ENCODE peak calls at places on chromosomes 4 and X, in eight cellular contexts. One of them, this sample, is unnamed.

GRCh38 chrX:121886557-121886956 is 839.1 kb downstream of the GLUD2 start:
- DNase-seq in stimulated activated CD4-positive, alpha-beta T cell treated with anti-CD3 and anti-CD28 coated beads, TNF-alpha, amount 100 ng/mL, for 1 hour: no peak
- DNase-seq in mammary epithelial cell: no peak
- DNase-seq in fibroblast of the conjunctiva: no peak
- DNase-seq in activated CD4-positive, alpha-beta T cell treated with anti-CD3 and anti-CD28 coated beads, Interleukin-2, amount 50 U/mL, for 24 hours: no peak
- DNase-seq in right lobe of liver: no peak
- DNase-seq in T-helper 1 cell: no peak
- DNase-seq in HFFc6: no peak
- DNase-seq in this sample: no peak

GRCh38 chrX:54891573-54891972 is 29.1 kb upstream of the TRO start:
- DNase-seq in stimulated activated CD4-positive, alpha-beta T cell treated with anti-CD3 and anti-CD28 coated beads, TNF-alpha, amount 100 ng/mL, for 1 hour: no peak
- DNase-seq in mammary epithelial cell: peak; percentile 37
- DNase-seq in fibroblast of the conjunctiva: peak; percentile 4
- DNase-seq in activated CD4-positive, alpha-beta T cell treated with anti-CD3 and anti-CD28 coated beads, Interleukin-2, amount 50 U/mL, for 24 hours: peak; percentile 3
- DNase-seq in right lobe of liver: no peak
- DNase-seq in T-helper 1 cell: peak; percentile 19
- DNase-seq in HFFc6: peak; percentile 18
- DNase-seq in this sample: no peak

GRCh38 chr4:188578657-188579056 is 439.4 kb downstream of the TRIML1 start:
- DNase-seq in stimulated activated CD4-positive, alpha-beta T cell treated with anti-CD3 and anti-CD28 coated beads, TNF-alpha, amount 100 ng/mL, for 1 hour: no peak
- DNase-seq in mammary epithelial cell: no peak
- DNase-seq in fibroblast of the conjunctiva: no peak
- DNase-seq in activated CD4-positive, alpha-beta T cell treated with anti-CD3 and anti-CD28 coated beads, Interleukin-2, amount 50 U/mL, for 24 hours: no peak
- DNase-seq in right lobe of liver: no peak
- DNase-seq in T-helper 1 cell: no peak
- DNase-seq in HFFc6: no peak
- DNase-seq in this sample: no peak

GRCh38 chr4:118344801-118345200 is 8.0 kb downstream of the PRSS12 start:
- DNase-seq in stimulated activated CD4-positive, alpha-beta T cell treated with anti-CD3 and anti-CD28 coated beads, TNF-alpha, amount 100 ng/mL, for 1 hour: no peak
- DNase-seq in mammary epithelial cell: peak; percentile 72
- DNase-seq in fibroblast of the conjunctiva: no peak
- DNase-seq in activated CD4-positive, alpha-beta T cell treated with anti-CD3 and anti-CD28 coated beads, Interleukin-2, amount 50 U/mL, for 24 hours: no peak
- DNase-seq in right lobe of liver: no peak
- DNase-seq in T-helper 1 cell: no peak
- DNase-seq in HFFc6: no peak
- DNase-seq in this sample: no peak

GRCh38 chrX:123962006-123962485 is 540 bp downstream of the STAG2 start:
- DNase-seq in stimulated activated CD4-positive, alpha-beta T cell treated with anti-CD3 and anti-CD28 coated beads, TNF-alpha, amount 100 ng/mL, for 1 hour: peak; percentile 1
- DNase-seq in mammary epithelial cell: no peak
- DNase-seq in fibroblast of the conjunctiva: no peak
- DNase-seq in activated CD4-positive, alpha-beta T cell treated with anti-CD3 and anti-CD28 coated beads, Interleukin-2, amount 50 U/mL, for 24 hours: no peak
- DNase-seq in right lobe of liver: no peak
- DNase-seq in T-helper 1 cell: no peak
- DNase-seq in HFFc6: no peak
- DNase-seq in this sample: no peak

GRCh38 chrX:135892781-135893180 is 463 bp downstream of the CT45A10 start:
- DNase-seq in stimulated activated CD4-positive, alpha-beta T cell treated with anti-CD3 and anti-CD28 coated beads, TNF-alpha, amount 100 ng/mL, for 1 hour: no peak
- DNase-seq in mammary epithelial cell: no peak
- DNase-seq in fibroblast of the conjunctiva: no peak
- DNase-seq in activated CD4-positive, alpha-beta T cell treated with anti-CD3 and anti-CD28 coated beads, Interleukin-2, amount 50 U/mL, for 24 hours: no peak
- DNase-seq in right lobe of liver: no peak
- DNase-seq in T-helper 1 cell: no peak
- DNase-seq in HFFc6: no peak
- DNase-seq in this sample: no peak

GRCh38 chrX:136687457-136687856 is 39.5 kb downstream of the CD40LG start:
- DNase-seq in stimulated activated CD4-positive, alpha-beta T cell treated with anti-CD3 and anti-CD28 coated beads, TNF-alpha, amount 100 ng/mL, for 1 hour: no peak
- DNase-seq in mammary epithelial cell: no peak
- DNase-seq in fibroblast of the conjunctiva: no peak
- DNase-seq in activated CD4-positive, alpha-beta T cell treated with anti-CD3 and anti-CD28 coated beads, Interleukin-2, amount 50 U/mL, for 24 hours: peak; percentile 60
- DNase-seq in right lobe of liver: no peak
- DNase-seq in T-helper 1 cell: no peak
- DNase-seq in HFFc6: no peak
- DNase-seq in this sample: no peak

GRCh38 chr4:56245547-56246229 is 141.6 kb downstream of the AASDH start:
- DNase-seq in stimulated activated CD4-positive, alpha-beta T cell treated with anti-CD3 and anti-CD28 coated beads, TNF-alpha, amount 100 ng/mL, for 1 hour: no peak
- DNase-seq in mammary epithelial cell: no peak
- DNase-seq in fibroblast of the conjunctiva: no peak
- DNase-seq in activated CD4-positive, alpha-beta T cell treated with anti-CD3 and anti-CD28 coated beads, Interleukin-2, amount 50 U/mL, for 24 hours: no peak
- DNase-seq in right lobe of liver: no peak
- DNase-seq in T-helper 1 cell: no peak
- DNase-seq in HFFc6: no peak
- DNase-seq in this sample: no peak

GRCh38 chr4:112147697-112148096 is 2.4 kb downstream of the FAM241A start:
- DNase-seq in stimulated activated CD4-positive, alpha-beta T cell treated with anti-CD3 and anti-CD28 coated beads, TNF-alpha, amount 100 ng/mL, for 1 hour: no peak
- DNase-seq in mammary epithelial cell: no peak
- DNase-seq in fibroblast of the conjunctiva: no peak
- DNase-seq in activated CD4-positive, alpha-beta T cell treated with anti-CD3 and anti-CD28 coated beads, Interleukin-2, amount 50 U/mL, for 24 hours: no peak
- DNase-seq in right lobe of liver: no peak
- DNase-seq in T-helper 1 cell: no peak
- DNase-seq in HFFc6: no peak
- DNase-seq in this sample: no peak

GRCh38 chr4:146235654-146236570 is 21.6 kb downstream of the REELD1 start:
- DNase-seq in stimulated activated CD4-positive, alpha-beta T cell treated with anti-CD3 and anti-CD28 coated beads, TNF-alpha, amount 100 ng/mL, for 1 hour: no peak
- DNase-seq in mammary epithelial cell: no peak
- DNase-seq in fibroblast of the conjunctiva: no peak
- DNase-seq in activated CD4-positive, alpha-beta T cell treated with anti-CD3 and anti-CD28 coated beads, Interleukin-2, amount 50 U/mL, for 24 hours: no peak
- DNase-seq in right lobe of liver: no peak
- DNase-seq in T-helper 1 cell: no peak
- DNase-seq in HFFc6: no peak
- DNase-seq in this sample: no peak

GRCh38 chrX:13110427-13111324 is 66.3 kb upstream of the FAM9C start:
- DNase-seq in stimulated activated CD4-positive, alpha-beta T cell treated with anti-CD3 and anti-CD28 coated beads, TNF-alpha, amount 100 ng/mL, for 1 hour: no peak
- DNase-seq in mammary epithelial cell: peak; percentile 97
- DNase-seq in fibroblast of the conjunctiva: peak; percentile 90
- DNase-seq in activated CD4-positive, alpha-beta T cell treated with anti-CD3 and anti-CD28 coated beads, Interleukin-2, amount 50 U/mL, for 24 hours: no peak
- DNase-seq in right lobe of liver: no peak
- DNase-seq in T-helper 1 cell: no peak
- DNase-seq in HFFc6: peak; percentile 85
- DNase-seq in this sample: no peak

GRCh38 chr4:74516321-74516720 is 71.4 kb downstream of the AREG start:
- DNase-seq in stimulated activated CD4-positive, alpha-beta T cell treated with anti-CD3 and anti-CD28 coated beads, TNF-alpha, amount 100 ng/mL, for 1 hour: no peak
- DNase-seq in mammary epithelial cell: peak; percentile 53
- DNase-seq in fibroblast of the conjunctiva: no peak
- DNase-seq in activated CD4-positive, alpha-beta T cell treated with anti-CD3 and anti-CD28 coated beads, Interleukin-2, amount 50 U/mL, for 24 hours: no peak
- DNase-seq in right lobe of liver: no peak
- DNase-seq in T-helper 1 cell: no peak
- DNase-seq in HFFc6: peak; percentile 44
- DNase-seq in this sample: no peak

GRCh38 chr4:117986331-117986730 is 48.0 kb upstream of the NDST3 start:
- DNase-seq in stimulated activated CD4-positive, alpha-beta T cell treated with anti-CD3 and anti-CD28 coated beads, TNF-alpha, amount 100 ng/mL, for 1 hour: no peak
- DNase-seq in mammary epithelial cell: no peak
- DNase-seq in fibroblast of the conjunctiva: no peak
- DNase-seq in activated CD4-positive, alpha-beta T cell treated with anti-CD3 and anti-CD28 coated beads, Interleukin-2, amount 50 U/mL, for 24 hours: no peak
- DNase-seq in right lobe of liver: no peak
- DNase-seq in T-helper 1 cell: no peak
- DNase-seq in HFFc6: no peak
- DNase-seq in this sample: no peak

GRCh38 chr4:38290360-38290759 is 330.2 kb downstream of the PTTG2 start:
- DNase-seq in stimulated activated CD4-positive, alpha-beta T cell treated with anti-CD3 and anti-CD28 coated beads, TNF-alpha, amount 100 ng/mL, for 1 hour: no peak
- DNase-seq in mammary epithelial cell: peak; percentile 33
- DNase-seq in fibroblast of the conjunctiva: no peak
- DNase-seq in activated CD4-positive, alpha-beta T cell treated with anti-CD3 and anti-CD28 coated beads, Interleukin-2, amount 50 U/mL, for 24 hours: no peak
- DNase-seq in right lobe of liver: no peak
- DNase-seq in T-helper 1 cell: no peak
- DNase-seq in HFFc6: no peak
- DNase-seq in this sample: no peak

GRCh38 chr4:56084849-56085248 is 136.1 kb downstream of the CEP135 start:
- DNase-seq in stimulated activated CD4-positive, alpha-beta T cell treated with anti-CD3 and anti-CD28 coated beads, TNF-alpha, amount 100 ng/mL, for 1 hour: no peak
- DNase-seq in mammary epithelial cell: no peak
- DNase-seq in fibroblast of the conjunctiva: no peak
- DNase-seq in activated CD4-positive, alpha-beta T cell treated with anti-CD3 and anti-CD28 coated beads, Interleukin-2, amount 50 U/mL, for 24 hours: no peak
- DNase-seq in right lobe of liver: no peak
- DNase-seq in T-helper 1 cell: no peak
- DNase-seq in HFFc6: no peak
- DNase-seq in this sample: no peak

GRCh38 chr4:6549445-6549844 is 25.5 kb upstream of the MAN2B2 start:
- DNase-seq in stimulated activated CD4-positive, alpha-beta T cell treated with anti-CD3 and anti-CD28 coated beads, TNF-alpha, amount 100 ng/mL, for 1 hour: no peak
- DNase-seq in mammary epithelial cell: no peak
- DNase-seq in fibroblast of the conjunctiva: no peak
- DNase-seq in activated CD4-positive, alpha-beta T cell treated with anti-CD3 and anti-CD28 coated beads, Interleukin-2, amount 50 U/mL, for 24 hours: no peak
- DNase-seq in right lobe of liver: no peak
- DNase-seq in T-helper 1 cell: no peak
- DNase-seq in HFFc6: no peak
- DNase-seq in this sample: no peak

GRCh38 chrX:130170752-130171445 is 863 bp upstream of the RAB33A start:
- DNase-seq in stimulated activated CD4-positive, alpha-beta T cell treated with anti-CD3 and anti-CD28 coated beads, TNF-alpha, amount 100 ng/mL, for 1 hour: peak; percentile 39
- DNase-seq in mammary epithelial cell: no peak
- DNase-seq in fibroblast of the conjunctiva: no peak
- DNase-seq in activated CD4-positive, alpha-beta T cell treated with anti-CD3 and anti-CD28 coated beads, Interleukin-2, amount 50 U/mL, for 24 hours: peak; percentile 36
- DNase-seq in right lobe of liver: peak; percentile 25
- DNase-seq in T-helper 1 cell: peak; percentile 54
- DNase-seq in HFFc6: no peak
- DNase-seq in this sample: no peak

GRCh38 chr4:52407545-52407944 is 251.6 kb downstream of the USP46 start:
- DNase-seq in stimulated activated CD4-positive, alpha-beta T cell treated with anti-CD3 and anti-CD28 coated beads, TNF-alpha, amount 100 ng/mL, for 1 hour: no peak
- DNase-seq in mammary epithelial cell: peak; percentile 42
- DNase-seq in fibroblast of the conjunctiva: no peak
- DNase-seq in activated CD4-positive, alpha-beta T cell treated with anti-CD3 and anti-CD28 coated beads, Interleukin-2, amount 50 U/mL, for 24 hours: no peak
- DNase-seq in right lobe of liver: no peak
- DNase-seq in T-helper 1 cell: no peak
- DNase-seq in HFFc6: no peak
- DNase-seq in this sample: no peak

GRCh38 chr4:93827272-93827947 is 1.1 kb upstream of the ATOH1 start:
- DNase-seq in stimulated activated CD4-positive, alpha-beta T cell treated with anti-CD3 and anti-CD28 coated beads, TNF-alpha, amount 100 ng/mL, for 1 hour: no peak
- DNase-seq in mammary epithelial cell: no peak
- DNase-seq in fibroblast of the conjunctiva: no peak
- DNase-seq in activated CD4-positive, alpha-beta T cell treated with anti-CD3 and anti-CD28 coated beads, Interleukin-2, amount 50 U/mL, for 24 hours: no peak
- DNase-seq in right lobe of liver: no peak
- DNase-seq in T-helper 1 cell: no peak
- DNase-seq in HFFc6: no peak
- DNase-seq in this sample: no peak

GRCh38 chr4:90137545-90137944 is 10.4 kb downstream of the CCSER1 start:
- DNase-seq in stimulated activated CD4-positive, alpha-beta T cell treated with anti-CD3 and anti-CD28 coated beads, TNF-alpha, amount 100 ng/mL, for 1 hour: no peak
- DNase-seq in mammary epithelial cell: no peak
- DNase-seq in fibroblast of the conjunctiva: no peak
- DNase-seq in activated CD4-positive, alpha-beta T cell treated with anti-CD3 and anti-CD28 coated beads, Interleukin-2, amount 50 U/mL, for 24 hours: no peak
- DNase-seq in right lobe of liver: no peak
- DNase-seq in T-helper 1 cell: no peak
- DNase-seq in HFFc6: no peak
- DNase-seq in this sample: no peak

GRCh38 chrX:103215768-103216085 is 819 bp downstream of the BEX4 start:
- DNase-seq in stimulated activated CD4-positive, alpha-beta T cell treated with anti-CD3 and anti-CD28 coated beads, TNF-alpha, amount 100 ng/mL, for 1 hour: no peak
- DNase-seq in mammary epithelial cell: no peak
- DNase-seq in fibroblast of the conjunctiva: no peak
- DNase-seq in activated CD4-positive, alpha-beta T cell treated with anti-CD3 and anti-CD28 coated beads, Interleukin-2, amount 50 U/mL, for 24 hours: no peak
- DNase-seq in right lobe of liver: no peak
- DNase-seq in T-helper 1 cell: no peak
- DNase-seq in HFFc6: no peak
- DNase-seq in this sample: no peak

GRCh38 chr4:91827914-91828313 is 475.9 kb upstream of the GRID2 start:
- DNase-seq in stimulated activated CD4-positive, alpha-beta T cell treated with anti-CD3 and anti-CD28 coated beads, TNF-alpha, amount 100 ng/mL, for 1 hour: no peak
- DNase-seq in mammary epithelial cell: no peak
- DNase-seq in fibroblast of the conjunctiva: no peak
- DNase-seq in activated CD4-positive, alpha-beta T cell treated with anti-CD3 and anti-CD28 coated beads, Interleukin-2, amount 50 U/mL, for 24 hours: no peak
- DNase-seq in right lobe of liver: no peak
- DNase-seq in T-helper 1 cell: no peak
- DNase-seq in HFFc6: no peak
- DNase-seq in this sample: no peak

GRCh38 chr4:100289530-100289888 is 99.2 kb upstream of the DDIT4L start:
- DNase-seq in stimulated activated CD4-positive, alpha-beta T cell treated with anti-CD3 and anti-CD28 coated beads, TNF-alpha, amount 100 ng/mL, for 1 hour: no peak
- DNase-seq in mammary epithelial cell: peak; percentile 12
- DNase-seq in fibroblast of the conjunctiva: no peak
- DNase-seq in activated CD4-positive, alpha-beta T cell treated with anti-CD3 and anti-CD28 coated beads, Interleukin-2, amount 50 U/mL, for 24 hours: no peak
- DNase-seq in right lobe of liver: no peak
- DNase-seq in T-helper 1 cell: no peak
- DNase-seq in HFFc6: peak; percentile 21
- DNase-seq in this sample: no peak

GRCh38 chrX:83819304-83819703 is 41.6 kb upstream of the CYLC1 start:
- DNase-seq in stimulated activated CD4-positive, alpha-beta T cell treated with anti-CD3 and anti-CD28 coated beads, TNF-alpha, amount 100 ng/mL, for 1 hour: no peak
- DNase-seq in mammary epithelial cell: no peak
- DNase-seq in fibroblast of the conjunctiva: no peak
- DNase-seq in activated CD4-positive, alpha-beta T cell treated with anti-CD3 and anti-CD28 coated beads, Interleukin-2, amount 50 U/mL, for 24 hours: no peak
- DNase-seq in right lobe of liver: no peak
- DNase-seq in T-helper 1 cell: no peak
- DNase-seq in HFFc6: no peak
- DNase-seq in this sample: no peak

GRCh38 chr4:43275779-43276178 is 383.3 kb downstream of the GRXCR1 start:
- DNase-seq in stimulated activated CD4-positive, alpha-beta T cell treated with anti-CD3 and anti-CD28 coated beads, TNF-alpha, amount 100 ng/mL, for 1 hour: no peak
- DNase-seq in mammary epithelial cell: no peak
- DNase-seq in fibroblast of the conjunctiva: no peak
- DNase-seq in activated CD4-positive, alpha-beta T cell treated with anti-CD3 and anti-CD28 coated beads, Interleukin-2, amount 50 U/mL, for 24 hours: no peak
- DNase-seq in right lobe of liver: no peak
- DNase-seq in T-helper 1 cell: no peak
- DNase-seq in HFFc6: no peak
- DNase-seq in this sample: no peak

GRCh38 chr4:3719191-3719590 is 47.0 kb upstream of the ADRA2C start:
- DNase-seq in stimulated activated CD4-positive, alpha-beta T cell treated with anti-CD3 and anti-CD28 coated beads, TNF-alpha, amount 100 ng/mL, for 1 hour: no peak
- DNase-seq in mammary epithelial cell: no peak
- DNase-seq in fibroblast of the conjunctiva: no peak
- DNase-seq in activated CD4-positive, alpha-beta T cell treated with anti-CD3 and anti-CD28 coated beads, Interleukin-2, amount 50 U/mL, for 24 hours: no peak
- DNase-seq in right lobe of liver: no peak
- DNase-seq in T-helper 1 cell: no peak
- DNase-seq in HFFc6: no peak
- DNase-seq in this sample: no peak

GRCh38 chrX:374566-374965 is 12.1 kb downstream of the PPP2R3B start:
- DNase-seq in stimulated activated CD4-positive, alpha-beta T cell treated with anti-CD3 and anti-CD28 coated beads, TNF-alpha, amount 100 ng/mL, for 1 hour: no peak
- DNase-seq in mammary epithelial cell: no peak
- DNase-seq in fibroblast of the conjunctiva: no peak
- DNase-seq in activated CD4-positive, alpha-beta T cell treated with anti-CD3 and anti-CD28 coated beads, Interleukin-2, amount 50 U/mL, for 24 hours: no peak
- DNase-seq in right lobe of liver: no peak
- DNase-seq in T-helper 1 cell: no peak
- DNase-seq in HFFc6: no peak
- DNase-seq in this sample: no peak

GRCh38 chr4:187414716-187415115 is 580.9 kb upstream of the ZFP42 start:
- DNase-seq in stimulated activated CD4-positive, alpha-beta T cell treated with anti-CD3 and anti-CD28 coated beads, TNF-alpha, amount 100 ng/mL, for 1 hour: no peak
- DNase-seq in mammary epithelial cell: no peak
- DNase-seq in fibroblast of the conjunctiva: no peak
- DNase-seq in activated CD4-positive, alpha-beta T cell treated with anti-CD3 and anti-CD28 coated beads, Interleukin-2, amount 50 U/mL, for 24 hours: no peak
- DNase-seq in right lobe of liver: no peak
- DNase-seq in T-helper 1 cell: no peak
- DNase-seq in HFFc6: no peak
- DNase-seq in this sample: no peak

GRCh38 chr4:3412257-3413020 is 29.3 kb upstream of the HGFAC start:
- DNase-seq in stimulated activated CD4-positive, alpha-beta T cell treated with anti-CD3 and anti-CD28 coated beads, TNF-alpha, amount 100 ng/mL, for 1 hour: no peak
- DNase-seq in mammary epithelial cell: no peak
- DNase-seq in fibroblast of the conjunctiva: no peak
- DNase-seq in activated CD4-positive, alpha-beta T cell treated with anti-CD3 and anti-CD28 coated beads, Interleukin-2, amount 50 U/mL, for 24 hours: no peak
- DNase-seq in right lobe of liver: peak; percentile 12
- DNase-seq in T-helper 1 cell: no peak
- DNase-seq in HFFc6: no peak
- DNase-seq in this sample: no peak

GRCh38 chr4:10108818-10109783 is 7.5 kb downstream of the WDR1 start:
- DNase-seq in stimulated activated CD4-positive, alpha-beta T cell treated with anti-CD3 and anti-CD28 coated beads, TNF-alpha, amount 100 ng/mL, for 1 hour: no peak
- DNase-seq in mammary epithelial cell: peak; percentile 96
- DNase-seq in fibroblast of the conjunctiva: no peak
- DNase-seq in activated CD4-positive, alpha-beta T cell treated with anti-CD3 and anti-CD28 coated beads, Interleukin-2, amount 50 U/mL, for 24 hours: no peak
- DNase-seq in right lobe of liver: no peak
- DNase-seq in T-helper 1 cell: no peak
- DNase-seq in HFFc6: peak; percentile 49
- DNase-seq in this sample: no peak

GRCh38 chr4:153649572-153649991 is 34.5 kb upstream of the TLR2 start:
- DNase-seq in stimulated activated CD4-positive, alpha-beta T cell treated with anti-CD3 and anti-CD28 coated beads, TNF-alpha, amount 100 ng/mL, for 1 hour: no peak
- DNase-seq in mammary epithelial cell: peak; percentile 61
- DNase-seq in fibroblast of the conjunctiva: no peak
- DNase-seq in activated CD4-positive, alpha-beta T cell treated with anti-CD3 and anti-CD28 coated beads, Interleukin-2, amount 50 U/mL, for 24 hours: no peak
- DNase-seq in right lobe of liver: no peak
- DNase-seq in T-helper 1 cell: no peak
- DNase-seq in HFFc6: no peak
- DNase-seq in this sample: no peak

GRCh38 chr4:8705161-8706145 is 112.9 kb downstream of the CPZ start:
- DNase-seq in stimulated activated CD4-positive, alpha-beta T cell treated with anti-CD3 and anti-CD28 coated beads, TNF-alpha, amount 100 ng/mL, for 1 hour: no peak
- DNase-seq in mammary epithelial cell: no peak
- DNase-seq in fibroblast of the conjunctiva: no peak
- DNase-seq in activated CD4-positive, alpha-beta T cell treated with anti-CD3 and anti-CD28 coated beads, Interleukin-2, amount 50 U/mL, for 24 hours: no peak
- DNase-seq in right lobe of liver: peak; percentile 10
- DNase-seq in T-helper 1 cell: no peak
- DNase-seq in HFFc6: no peak
- DNase-seq in this sample: no peak

GRCh38 chr4:183848762-183849161 is 56.3 kb upstream of the STOX2 start:
- DNase-seq in stimulated activated CD4-positive, alpha-beta T cell treated with anti-CD3 and anti-CD28 coated beads, TNF-alpha, amount 100 ng/mL, for 1 hour: no peak
- DNase-seq in mammary epithelial cell: no peak
- DNase-seq in fibroblast of the conjunctiva: no peak
- DNase-seq in activated CD4-positive, alpha-beta T cell treated with anti-CD3 and anti-CD28 coated beads, Interleukin-2, amount 50 U/mL, for 24 hours: no peak
- DNase-seq in right lobe of liver: no peak
- DNase-seq in T-helper 1 cell: no peak
- DNase-seq in HFFc6: no peak
- DNase-seq in this sample: no peak

GRCh38 chr4:88814043-88814617 is 116.5 kb upstream of the NAP1L5 start:
- DNase-seq in stimulated activated CD4-positive, alpha-beta T cell treated with anti-CD3 and anti-CD28 coated beads, TNF-alpha, amount 100 ng/mL, for 1 hour: no peak
- DNase-seq in mammary epithelial cell: no peak
- DNase-seq in fibroblast of the conjunctiva: no peak
- DNase-seq in activated CD4-positive, alpha-beta T cell treated with anti-CD3 and anti-CD28 coated beads, Interleukin-2, amount 50 U/mL, for 24 hours: no peak
- DNase-seq in right lobe of liver: peak; percentile 25
- DNase-seq in T-helper 1 cell: no peak
- DNase-seq in HFFc6: no peak
- DNase-seq in this sample: no peak